ENCODE peak calls at places on chromosomes 13 and 19, in five cellular contexts. I is H1, G is K562, Z is GM12878, C is HepG2. N is an unnamed sample.

GRCh38 chr13:44140146-44140545 is 233.5 kb upstream of the SERP2 start:
- DNase-seq in Z (no peak), G (no peak), C (peak), I (no peak), N (no peak)

GRCh38 chr13:32281083-32281482 is 34.1 kb downstream of the ZAR1L start:
- DNase-seq in I (no peak), C (no peak), G (no peak), Z (no peak), N (no peak)

GRCh38 chr13:33721719-33722118 is 96.2 kb upstream of the RFC3 start:
- DNase-seq in C (no peak), I (no peak), Z (no peak), G (no peak), N (no peak)

GRCh38 chr13:82867284-82867683 is 1015.0 kb downstream of the SLITRK1 start:
- DNase-seq in I (no peak), G (no peak), Z (no peak), C (no peak), N (no peak)

GRCh38 chr19:34788074-34788473 is 15.1 kb upstream of the ZNF599 start:
- DNase-seq in G (no peak), C (no peak), Z (no peak), I (no peak), N (no peak)

GRCh38 chr13:110340812-110341444 is 33.8 kb downstream of the COL4A2 start:
- DNase-seq in Z (no peak), G (no peak), C (no peak), I (no peak), N (no peak)

GRCh38 chr19:50649433-50650391 is at the start of gene C19orf81:
- DNase-seq in C (no peak), G (peak), I (no peak), Z (no peak), N (peak)

GRCh38 chr13:86585826-86586225 is 786.6 kb upstream of the SLITRK6 start:
- DNase-seq in I (no peak), C (no peak), Z (no peak), G (no peak), N (no peak)

GRCh38 chr19:55088021-55088451 is 12.4 kb downstream of the EPS8L1 start:
- DNase-seq in I (no peak), Z (no peak), C (no peak), G (no peak), N (no peak)

GRCh38 chr19:2381151-2381822 is 21.2 kb downstream of the TMPRSS9 start:
- DNase-seq in C (no peak), Z (no peak), I (no peak), G (no peak), N (no peak)

GRCh38 chr19:42363614-42364346 is 26.3 kb downstream of the CNFN start:
- DNase-seq in I (no peak), C (no peak), Z (peak), G (no peak), N (no peak)

GRCh38 chr19:1239796-1240737 is 1.5 kb upstream of the ATP5F1D start:
- DNase-seq in Z (no peak), C (peak), G (peak), I (no peak), N (peak)

GRCh38 chr13:99984463-99985242 is 3.1 kb downstream of the ZIC2 start:
- DNase-seq in C (no peak), I (no peak), Z (no peak), G (no peak), N (no peak)
- TF ChIP-seq EZH2 in C (no peak), I (no peak), Z (peak), G (no peak), N (no peak)

GRCh38 chr19:17855333-17856152 is 4.2 kb upstream of the RPL18A start:
- DNase-seq in C (peak), Z (peak), I (no peak), G (peak), N (peak)
- TF ChIP-seq JUND in C (no peak), Z (no peak), I (no peak), G (no peak), N (no peak)

GRCh38 chr19:48501446-48501960 is 10.1 kb downstream of the LMTK3 start:
- DNase-seq in G (peak), C (peak), I (peak), Z (peak), N (no peak)
- H3K4me3 ChIP-seq in G (peak), C (peak), I (peak), Z (peak), N (peak)

GRCh38 chr13:96091164-96091931 is 1.4 kb downstream of the HS6ST3 start:
- DNase-seq in G (no peak), C (no peak), Z (no peak), I (no peak), N (no peak)
- TF ChIP-seq EZH2 in G (no peak), C (no peak), Z (no peak), I (peak), N (no peak)

GRCh38 chr13:66037096-66037495 is 1193.0 kb downstream of the PCDH9 start:
- DNase-seq in C (no peak), G (no peak), Z (no peak), I (no peak), N (no peak)

GRCh38 chr13:66036024-66036614 is 1194.0 kb downstream of the PCDH9 start:
- DNase-seq in Z (no peak), C (no peak), G (no peak), I (no peak), N (no peak)

DNA sequence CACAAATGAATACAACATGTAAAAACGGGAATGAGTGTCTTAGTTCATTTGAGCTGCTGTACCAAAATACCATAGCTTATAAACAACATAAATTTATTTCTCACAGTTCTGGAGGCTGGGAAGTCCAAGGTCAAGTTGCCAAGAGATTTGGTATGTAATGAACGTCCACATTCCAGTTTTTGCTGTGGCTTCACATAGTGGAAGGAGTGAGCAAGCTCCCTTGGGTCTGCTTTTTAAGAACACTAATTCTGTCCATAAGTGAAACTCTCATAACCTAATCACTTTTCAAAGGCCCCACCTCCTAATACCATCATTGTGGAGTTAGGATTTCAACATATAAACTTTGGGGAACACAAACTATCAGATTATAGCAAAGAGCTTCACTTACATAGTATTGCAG is 1189.6 kb downstream of the PCDH9 start:
- DNase-seq in C (no peak), Z (no peak), G (no peak), I (no peak), N (no peak)
- TF ChIP-seq JUND in C (no peak), Z (no peak), G (no peak), I (no peak), N (no peak)

DNA sequence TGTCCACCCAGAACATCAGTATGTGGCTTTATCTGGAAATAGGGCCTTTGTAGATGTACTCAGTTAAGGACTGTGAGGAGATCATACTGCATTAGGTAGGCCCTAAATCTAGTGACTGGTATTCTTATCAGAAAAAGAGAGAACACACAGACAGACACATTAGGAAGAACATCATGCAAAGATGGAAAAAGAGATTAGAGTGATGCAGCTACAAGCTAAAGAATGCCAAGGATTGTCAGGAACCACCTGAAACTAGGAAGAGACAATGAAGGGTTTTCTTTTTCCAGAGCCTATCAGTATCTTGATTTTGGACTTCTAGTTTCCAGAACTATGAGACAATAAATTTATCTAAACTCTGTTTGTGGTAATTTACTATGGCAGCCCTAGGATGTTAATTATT is 15.0 kb upstream of the DZIP1 start:
- DNase-seq in Z (no peak), C (no peak), G (no peak), I (no peak), N (no peak)
- H3K4me3 ChIP-seq in Z (no peak), C (no peak), G (no peak), I (no peak), N (no peak)

GRCh38 chr13:27822873-27823311 is 30.6 kb downstream of the GSX1 start:
- DNase-seq in G (no peak), C (no peak), Z (no peak), I (no peak), N (no peak)
- TF ChIP-seq EZH2 in G (no peak), C (no peak), Z (no peak), I (peak), N (no peak)

DNA sequence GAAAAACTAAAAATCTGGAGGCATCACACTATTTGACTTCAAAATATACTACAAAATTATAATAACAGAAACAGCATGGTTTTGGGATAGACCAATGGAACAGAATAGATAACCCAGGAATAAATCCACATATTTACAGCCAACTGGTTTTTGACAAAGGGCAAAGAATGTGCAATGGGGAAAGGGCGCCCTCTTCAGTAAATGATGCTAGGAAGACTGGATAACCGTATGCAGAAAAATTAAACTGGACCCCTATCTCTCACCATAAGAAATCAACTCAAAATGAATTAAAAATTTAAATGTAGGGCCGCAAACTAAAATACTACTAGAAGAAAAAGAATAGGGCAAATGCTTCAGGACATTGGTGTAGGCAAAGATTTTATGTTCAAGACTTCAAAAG is 440.5 kb upstream of the SGCG start:
- DNase-seq in C (no peak), Z (no peak), G (no peak), I (no peak), N (no peak)
- TF ChIP-seq JUND in C (no peak), Z (no peak), G (no peak), I (no peak), N (no peak)

N was measured in HCT116.